ENCODE peak calls at places on chromosomes 12 and 14, in seven cellular contexts. O is mesendoderm, T is trophoblast cell, P is H1, R is neuronal stem cell, D is IMR-90, B is mesenchymal stem cell. Q is an unnamed sample.

GRCh38 chr12:127041985-127042625 is 1224.9 kb upstream of the TMEM132C start:
- DNase-seq in O (no peak), T (no peak), R (no peak), P (no peak), B (no peak), D (no peak), Q (no peak)

GRCh38 chr12:49763006-49763591 is 21.7 kb downstream of the TMBIM6 start:
- DNase-seq in B (peak), O (peak), T (peak), R (peak), D (peak), P (peak), Q (peak)

GRCh38 chr14:75279739-75280447 is 1.3 kb downstream of the FOS start:
- DNase-seq in B (peak), O (peak), D (peak), R (no peak), P (no peak), T (no peak), Q (peak)

GRCh38 chr12:111046896-111047295 is 126.5 kb upstream of the MYL2 start:
- DNase-seq in D (no peak), P (no peak), B (no peak), T (no peak), R (no peak), O (peak), Q (peak)

GRCh38 chr12:69511870-69512269 is 41.7 kb downstream of the FRS2 start:
- DNase-seq in P (no peak), T (no peak), R (no peak), O (no peak), B (no peak), D (no peak), Q (no peak)

GRCh38 chr12:42196728-42197603 is 41.1 kb downstream of the YAF2 start:
- DNase-seq in D (no peak), P (no peak), B (no peak), T (no peak), R (no peak), O (no peak), Q (no peak)

GRCh38 chr14:51561141-51561540 is 90.6 kb upstream of the FRMD6 start:
- DNase-seq in O (no peak), D (no peak), T (no peak), P (no peak), R (no peak), B (no peak), Q (no peak)

GRCh38 chr12:6840428-6841138 is at the start of gene GNB3:
- DNase-seq in O (no peak), B (no peak), R (no peak), D (no peak), P (no peak), T (no peak), Q (no peak)

GRCh38 chr12:76611533-76611932 is 52.0 kb upstream of the OSBPL8 start:
- DNase-seq in B (peak), T (peak), O (no peak), R (no peak), P (no peak), D (peak), Q (no peak)

GRCh38 chr14:61260939-61261776 is 20.0 kb downstream of the TMEM30B start:
- DNase-seq in P (no peak), B (peak), O (no peak), R (no peak), D (peak), T (no peak), Q (no peak)

DNA sequence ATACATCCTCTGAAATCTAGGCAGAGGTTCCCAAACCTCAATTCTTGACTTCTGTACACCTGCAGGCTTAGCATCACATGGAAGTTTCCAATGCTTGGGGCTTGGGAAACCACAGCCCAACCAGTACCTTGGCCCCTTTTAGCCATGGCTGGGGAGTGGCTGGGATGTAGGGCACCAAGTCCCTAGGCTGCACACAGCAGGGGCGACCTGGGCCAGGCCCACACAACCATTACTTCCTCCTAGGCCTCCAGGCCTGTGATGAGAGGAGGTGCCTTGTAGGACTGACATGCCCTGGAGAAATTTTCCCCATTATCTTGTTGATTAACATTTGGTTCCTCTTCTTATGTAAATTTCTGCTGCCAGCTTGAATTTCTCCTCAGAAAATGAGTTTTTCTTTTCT is 1387.4 kb downstream of the FSCB start:
- DNase-seq in O (peak), T (no peak), P (no peak), R (no peak), D (no peak), B (no peak), Q (no peak)
- H4K8ac ChIP-seq in O (no peak), T (no peak), P (no peak), R (no peak), D (no peak), B (no peak), Q (no peak)

GRCh38 chr14:101182476-101182875 is 279.0 kb upstream of the RTL1 start:
- DNase-seq in O (no peak), B (no peak), D (no peak), T (no peak), P (no peak), R (no peak), Q (peak)

GRCh38 chr14:101183376-101184103 is 280.0 kb upstream of the RTL1 start:
- DNase-seq in D (no peak), T (no peak), P (peak), R (peak), B (no peak), O (peak), Q (peak)

GRCh38 chr14:101184562-101184961 is 281.0 kb upstream of the RTL1 start:
- DNase-seq in O (no peak), B (no peak), P (no peak), T (no peak), R (no peak), D (no peak), Q (no peak)

GRCh38 chr14:101185081-101185835 is 281.7 kb upstream of the RTL1 start:
- DNase-seq in O (no peak), R (no peak), P (no peak), T (no peak), B (no peak), D (no peak), Q (no peak)

GRCh38 chr14:101184104-101184455 is 280.6 kb upstream of the RTL1 start:
- DNase-seq in D (no peak), O (no peak), P (no peak), T (no peak), B (no peak), R (no peak), Q (no peak)
- H3K23ac ChIP-seq in D (no peak), O (no peak), P (no peak), T (no peak), B (no peak), R (peak), Q (no peak)

GRCh38 chr12:124727244-124727673 is 136.4 kb downstream of the SCARB1 start:
- DNase-seq in P (no peak), R (no peak), D (no peak), B (peak), O (no peak), T (peak), Q (no peak)
- H4K8ac ChIP-seq in P (no peak), R (no peak), D (no peak), B (peak), O (no peak), T (no peak), Q (no peak)

GRCh38 chr12:120941846-120942405 is 36.4 kb upstream of the HNF1A start:
- DNase-seq in D (no peak), R (no peak), P (no peak), B (no peak), O (no peak), T (no peak), Q (no peak)
- H3K23ac ChIP-seq in D (no peak), R (no peak), P (no peak), B (no peak), O (no peak), T (no peak), Q (no peak)

GRCh38 chr12:123892180-123892559 is 80.5 kb downstream of the CCDC92 start:
- DNase-seq in T (no peak), P (no peak), D (no peak), R (no peak), O (no peak), B (no peak), Q (no peak)
- H4K8ac ChIP-seq in T (no peak), P (no peak), D (no peak), R (no peak), O (no peak), B (no peak), Q (no peak)

DNA sequence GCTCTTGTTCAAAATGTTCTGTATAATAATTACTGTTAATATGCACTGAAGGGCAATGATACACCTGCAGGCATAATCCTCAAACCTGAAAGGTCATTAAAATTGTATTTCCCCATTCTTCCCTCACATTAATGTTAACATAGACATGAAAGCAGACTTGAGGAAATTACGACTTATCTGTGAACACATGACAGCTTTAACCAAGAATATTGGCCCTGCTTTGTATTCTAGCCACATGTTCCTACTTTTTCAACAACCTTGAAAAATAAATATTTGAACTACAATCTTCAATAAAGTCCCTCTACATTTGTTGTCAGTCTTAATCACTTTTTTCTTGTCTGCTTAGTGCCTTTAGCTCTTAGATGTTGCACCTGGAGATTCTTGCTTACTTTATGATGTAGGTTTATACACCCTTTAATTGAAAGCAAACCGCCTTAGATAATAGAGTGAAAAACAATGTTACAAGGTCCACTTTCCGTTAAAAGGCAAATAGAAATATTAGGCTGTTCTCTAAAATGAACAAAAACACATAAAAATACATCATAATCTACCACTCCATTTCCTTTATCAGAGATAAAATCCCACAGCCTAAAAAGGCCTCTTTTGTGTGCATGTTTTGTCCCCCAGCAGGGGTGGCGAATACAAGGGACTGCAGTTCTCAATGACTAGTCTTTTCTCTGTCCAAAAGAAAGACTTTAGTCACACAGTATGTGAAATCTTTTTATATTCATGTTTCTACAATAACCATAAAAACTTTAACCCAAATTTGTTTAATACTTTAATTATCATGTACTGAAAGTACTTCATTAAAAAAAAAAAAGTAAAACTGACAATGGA is 55.9 kb downstream of the ZFC3H1 start:
- DNase-seq in B (no peak), O (no peak), R (no peak), P (no peak), D (no peak), T (no peak), Q (no peak)
- H3K23ac ChIP-seq in B (no peak), O (no peak), R (no peak), P (no peak), D (no peak), T (no peak), Q (no peak)

DNA sequence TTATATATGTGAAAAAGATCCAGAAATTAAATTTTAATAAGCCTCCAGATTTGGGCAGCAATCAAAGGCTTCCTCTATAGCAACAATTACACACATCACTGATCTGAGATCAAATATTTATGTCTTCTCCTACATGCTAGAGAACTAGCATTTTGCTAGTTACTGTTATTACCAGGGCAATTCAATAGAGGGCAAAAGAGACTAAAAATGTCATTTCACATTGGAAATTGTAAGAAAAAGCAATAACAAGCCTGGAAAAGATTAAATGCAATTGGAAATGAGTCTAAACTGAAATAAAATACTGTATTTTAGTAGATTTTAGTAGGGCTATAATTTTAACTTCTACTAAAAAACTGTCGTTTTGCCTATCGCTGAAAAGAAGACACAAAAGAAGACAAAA is 32.6 kb upstream of the ANO6 start:
- DNase-seq in B (peak), T (no peak), R (no peak), O (no peak), P (no peak), D (peak), Q (no peak)
- H4K8ac ChIP-seq in B (no peak), T (no peak), R (no peak), O (no peak), P (no peak), D (no peak), Q (no peak)

GRCh38 chr12:124961055-124961454 is 27.9 kb downstream of the DHX37 start:
- DNase-seq in O (no peak), R (no peak), D (no peak), P (no peak), B (no peak), T (no peak), Q (no peak)
- H3K23ac ChIP-seq in O (no peak), R (no peak), D (no peak), P (no peak), B (no peak), T (no peak), Q (no peak)

DNA sequence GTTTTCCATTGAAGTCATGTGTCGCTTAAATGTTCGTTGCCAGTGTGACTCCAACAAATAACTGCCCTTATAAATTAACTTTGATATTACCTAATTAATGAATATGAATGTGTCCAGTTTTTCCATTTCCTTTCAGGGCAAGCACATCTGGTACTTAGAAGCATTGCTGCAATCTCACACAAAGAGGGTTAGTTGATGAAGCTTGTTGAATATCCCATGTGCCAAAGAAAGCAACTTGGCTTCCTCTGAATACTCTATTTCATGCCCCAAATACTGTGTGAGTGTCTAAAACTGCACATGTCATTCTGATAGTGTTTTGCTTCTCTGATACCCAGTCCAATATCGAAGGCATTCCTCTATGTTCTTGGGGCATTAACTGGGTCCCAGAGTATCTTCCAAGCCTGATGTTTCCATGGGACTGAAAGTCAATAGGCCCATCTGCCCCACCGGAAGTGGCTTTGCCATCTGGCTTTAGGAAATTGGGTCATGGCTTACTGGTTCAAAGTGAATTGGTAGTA is 75.8 kb upstream of the CNTN1 start:
- DNase-seq in R (no peak), T (no peak), P (no peak), D (no peak), O (no peak), B (no peak), Q (no peak)
- H4K8ac ChIP-seq in R (no peak), T (no peak), P (no peak), D (no peak), O (no peak), B (no peak), Q (no peak)